ENCODE peak calls at places on chromosomes 12 and 14, in four cellular contexts. W is fibroblast of mammary gland, P is WERI-Rb-1, J is bronchial epithelial cell. R is an unnamed sample.

GRCh38 chr12:9333129-9333528 is 124.9 kb upstream of the PZP start:
- DNase-seq in W (no peak), P (no peak), J (no peak), R (peak; percentile 9)

GRCh38 chr12:34406996-34407300 is 384.7 kb downstream of the ALG10 start:
- DNase-seq in W (no peak), P (no peak), J (no peak), R (no peak)

GRCh38 chr12:1435456-1435855 is 158.9 kb downstream of the FBXL14 start:
- DNase-seq in W (peak; percentile 59), P (no peak), J (peak; percentile 54), R (peak; percentile 26)

GRCh38 chr12:21613931-21614330 is 9.3 kb upstream of the GYS2 start:
- DNase-seq in W (peak; percentile 19), P (no peak), J (peak; percentile 29), R (no peak)

GRCh38 chr14:89384636-89385035 is 32.4 kb downstream of the FOXN3 start:
- DNase-seq in W (no peak), P (no peak), J (no peak), R (no peak)

GRCh38 chr12:91819132-91819447 is 326.6 kb downstream of the BTG1 start:
- DNase-seq in W (peak; percentile 40), P (no peak), J (no peak), R (peak; percentile 38)

GRCh38 chr12:51482808-51483532 is 58.3 kb downstream of the SLC4A8 start:
- DNase-seq in W (no peak), P (no peak), J (no peak), R (no peak)

GRCh38 chr14:101929096-101929495 is 35.3 kb upstream of the DYNC1H1 start:
- DNase-seq in W (no peak), P (no peak), J (no peak), R (no peak)

GRCh38 chr12:99386907-99387306 is 260.6 kb upstream of the GARIN6 start:
- DNase-seq in W (peak; percentile 51), P (no peak), J (peak; percentile 21), R (peak; percentile 1)

GRCh38 chr14:75088153-75088552 is 18.7 kb downstream of the ZC2HC1C start:
- DNase-seq in W (no peak), P (no peak), J (no peak), R (no peak)

GRCh38 chr12:103966736-103967135 is 1.1 kb downstream of the TDG start:
- DNase-seq in W (no peak), P (no peak), J (no peak), R (no peak)

GRCh38 chr14:70069186-70069585 is 119.6 kb downstream of the SLC8A3 start:
- DNase-seq in W (no peak), P (no peak), J (peak; percentile 23), R (no peak)

GRCh38 chr12:7130791-7131501 is 775 bp downstream of the CLSTN3 start:
- DNase-seq in W (peak; percentile 42), P (peak; percentile 83), J (peak; percentile 43), R (peak; percentile 77)

GRCh38 chr14:69547701-69548348 is 26.8 kb downstream of the CCDC177 start:
- DNase-seq in W (peak; percentile 21), P (no peak), J (no peak), R (peak; percentile 26)

GRCh38 chr12:6943387-6943718 is 263 bp upstream of the RNU7-1 start:
- DNase-seq in W (peak; percentile 95), P (peak; percentile 87), J (peak; percentile 88), R (peak; percentile 94)

GRCh38 chr12:46209914-46210834 is 58.7 kb downstream of the SLC38A1 start:
- DNase-seq in W (peak; percentile 49), P (no peak), J (peak; percentile 96), R (no peak)

GRCh38 chr12:121637231-121637914 is 11.0 kb downstream of the ORAI1 start:
- DNase-seq in W (no peak), P (no peak), J (no peak), R (no peak)

GRCh38 chr12:54217774-54218221 is 29.0 kb upstream of the SMUG1 start:
- DNase-seq in W (no peak), P (no peak), J (no peak), R (no peak)

GRCh38 chr14:90827919-90828610 is 11.8 kb upstream of the TTC7B start:
- DNase-seq in W (peak; percentile 74), P (peak; percentile 75), J (peak; percentile 74), R (peak; percentile 96)

GRCh38 chr12:18130855-18131254 is 40.9 kb upstream of the RERGL start:
- DNase-seq in W (no peak), P (no peak), J (no peak), R (no peak)

GRCh38 chr12:49703647-49704137 is 3.5 kb downstream of the FMNL3 start:
- DNase-seq in W (peak; percentile 88), P (no peak), J (peak; percentile 38), R (peak; percentile 65)

GRCh38 chr12:10853746-10854145 is 4.5 kb upstream of the PRR4 start:
- DNase-seq in W (no peak), P (no peak), J (no peak), R (no peak)

GRCh38 chr14:96698846-96699543 is 98.2 kb upstream of the VRK1 start:
- DNase-seq in W (no peak), P (no peak), J (no peak), R (no peak)

GRCh38 chr14:67517083-67517482 is 16.0 kb upstream of the PLEKHH1 start:
- DNase-seq in W (no peak), P (peak; percentile 58), J (peak; percentile 24), R (peak; percentile 43)

GRCh38 chr14:90446405-90446804 is 49.6 kb downstream of the CALM1 start:
- DNase-seq in W (no peak), P (no peak), J (peak; percentile 30), R (no peak)

GRCh38 chr14:22523283-22523682 is 65.7 kb downstream of the DAD1 start:
- DNase-seq in W (no peak), P (no peak), J (peak; percentile 20), R (no peak)

GRCh38 chr14:22524105-22524783 is 64.8 kb downstream of the DAD1 start:
- DNase-seq in W (no peak), P (no peak), J (no peak), R (no peak)

GRCh38 chr14:22526744-22527143 is 62.3 kb downstream of the DAD1 start:
- DNase-seq in W (no peak), P (no peak), J (no peak), R (no peak)

GRCh38 chr14:22524784-22525161 is 64.3 kb downstream of the DAD1 start:
- DNase-seq in W (peak; percentile 46), P (no peak), J (peak; percentile 24), R (no peak)

GRCh38 chr14:22526210-22526609 is 62.8 kb downstream of the DAD1 start:
- DNase-seq in W (no peak), P (no peak), J (no peak), R (no peak)
- TF ChIP-seq CTCF in W (no peak), P (no peak), J (no peak), R (no peak)

DNA sequence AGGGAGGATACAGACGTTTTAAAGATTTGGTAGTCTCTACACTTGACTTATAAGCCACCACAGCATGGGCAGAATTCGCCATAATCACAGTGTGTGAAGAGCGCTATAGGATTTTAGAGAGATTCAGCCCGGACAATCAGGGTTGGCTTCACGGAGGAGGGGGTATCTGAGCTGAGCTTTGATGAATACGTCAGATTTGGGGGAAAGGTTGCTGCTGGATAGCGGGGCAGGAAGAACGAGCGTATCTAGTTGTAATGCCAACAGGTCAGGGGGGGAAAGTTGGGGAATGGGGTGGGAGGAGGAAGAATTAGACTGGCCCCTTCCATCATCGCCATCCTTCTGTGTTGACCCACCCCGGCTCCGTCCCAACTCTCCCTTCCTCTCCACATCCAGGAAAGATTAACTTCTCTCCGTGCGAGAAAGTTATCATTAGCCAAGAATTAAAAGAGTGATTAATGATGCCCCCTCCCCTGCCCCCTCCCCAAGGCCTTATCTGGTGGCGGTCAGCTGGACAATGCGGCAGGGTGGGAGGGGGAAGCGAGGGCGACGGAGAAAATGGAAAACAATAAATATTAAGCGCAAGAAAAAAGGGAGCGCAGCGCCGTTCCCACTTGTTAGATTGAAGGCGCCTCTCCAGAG is 13.5 kb upstream of the GPATCH2L start:
- DNase-seq in W (no peak), P (no peak), J (no peak), R (no peak)
- H3K4me3 ChIP-seq in W (no peak overlapping the region), P (no peak overlapping the region), J (no peak overlapping the region), R (no peak overlapping the region)

GRCh38 chr12:71958457-71958856 is 19.8 kb downstream of the TPH2 start:
- DNase-seq in W (no peak), P (no peak), J (no peak), R (no peak)
- TF ChIP-seq CTCF in W (no peak), P (no peak), J (no peak), R (no peak)

GRCh38 chr14:99476864-99477263 is 3.8 kb downstream of the SETD3 start:
- DNase-seq in W (peak; percentile 70), P (no peak), J (peak; percentile 68), R (peak; percentile 39)
- H3K4me3 ChIP-seq in W (no peak overlapping the region), P (no peak overlapping the region), J (no peak overlapping the region), R (no peak overlapping the region)

GRCh38 chr12:31362759-31363415 is 36.9 kb upstream of the SINHCAF start:
- DNase-seq in W (no peak), P (peak; percentile 27), J (peak; percentile 44), R (no peak)
- TF ChIP-seq CTCF in W (no peak), P (no peak), J (no peak), R (no peak)

R was measured in foreskin fibroblast.